ENCODE peak calls at places on chromosome 4, in seven cellular contexts. U is H54, H is GM12892, Y is left lung, Q is ovary, B is globus pallidus, K is cardiac muscle cell. S is an unnamed sample.
A peak's percentile ranks its signal among the peaks of the same experiment; 100 is the strongest.

GRCh38 chr4:2257361-2258001 is 4.4 kb downstream of the MXD4 start:
- DNase-seq in U (no peak), H (peak; percentile 1), Y (peak; percentile 24), Q (peak; percentile 22), B (no peak), K (no peak), S (peak; percentile 53)

GRCh38 chr4:150044517-150044916 is 33.7 kb upstream of the DCLK2 start:
- DNase-seq in U (no peak), H (no peak), Y (no peak), Q (no peak), B (no peak), K (no peak), S (no peak)

GRCh38 chr4:85500110-85500867 is 25.3 kb downstream of the ARHGAP24 start:
- DNase-seq in U (no peak), H (no peak), Y (no peak), Q (no peak), B (no peak), K (no peak), S (no peak)

GRCh38 chr4:97627785-97628184 is 515.5 kb downstream of the STPG2 start:
- DNase-seq in U (no peak), H (no peak), Y (no peak), Q (no peak), B (no peak), K (no peak), S (no peak)

GRCh38 chr4:26452565-26453531 is 37.4 kb downstream of the CCKAR start:
- DNase-seq in U (no peak), H (no peak), Y (no peak), Q (no peak), B (no peak), K (no peak), S (no peak)

GRCh38 chr4:113050361-113050760 is 908 bp downstream of the ANK2 start:
- DNase-seq in U (no peak), H (no peak), Y (no peak), Q (no peak), B (peak; percentile 60), K (no peak), S (no peak)

GRCh38 chr4:134944115-134944514 is 742.5 kb upstream of the PABPC4L start:
- DNase-seq in U (no peak), H (no peak), Y (no peak), Q (no peak), B (no peak), K (no peak), S (no peak)

GRCh38 chr4:5478697-5479096 is 229.7 kb downstream of the EVC2 start:
- DNase-seq in U (no peak), H (no peak), Y (no peak), Q (no peak), B (no peak), K (no peak), S (no peak)

GRCh38 chr4:86233681-86234080 is 126.2 kb downstream of the MAPK10 start:
- DNase-seq in U (no peak), H (no peak), Y (no peak), Q (no peak), B (no peak), K (no peak), S (no peak)

GRCh38 chr4:128636906-128637305 is 172.6 kb upstream of the JADE1 start:
- DNase-seq in U (no peak), H (no peak), Y (no peak), Q (no peak), B (no peak), K (no peak), S (no peak)

GRCh38 chr4:40811886-40812857 is 62.4 kb downstream of the NSUN7 start:
- DNase-seq in U (no peak), H (no peak), Y (no peak), Q (no peak), B (no peak), K (no peak), S (no peak)

GRCh38 chr4:1872918-1873269 is 1.7 kb downstream of the NSD2 start:
- DNase-seq in U (no peak), H (no peak), Y (no peak), Q (no peak), B (no peak), K (no peak), S (no peak)

GRCh38 chr4:8528713-8529112 is 51.5 kb upstream of the GPR78 start:
- DNase-seq in U (no peak), H (no peak), Y (no peak), Q (no peak), B (no peak), K (no peak), S (no peak)

S was measured in sciatic nerve.